ENCODE peak calls at places on chromosomes 11 and 22, in five cellular contexts. F is hypothalamus, P is right lobe of liver, L is activated T-cell treated with anti-CD3 and anti-CD28 coated beads for 48 hours, R is adipocyte. X is an unnamed sample.
A peak's percentile ranks its signal among the peaks of the same experiment; 100 is the strongest.

GRCh38 chr11:35247428-35247827 is 108.5 kb downstream of the CD44 start:
- DNase-seq in L (no peak), R (no peak), F (no peak), P (no peak), X (no peak)

GRCh38 chr11:110297082-110297725 is 790 bp upstream of the RDX start:
- DNase-seq in P (no peak), R (peak; percentile 20), F (no peak), L (no peak), X (no peak)

GRCh38 chr11:68212421-68213134 is 518 bp downstream of the KMT5B start:
- DNase-seq in R (peak; percentile 93), L (peak; percentile 52), F (peak; percentile 64), P (peak; percentile 79), X (peak; percentile 84)

GRCh38 chr11:33802414-33802950 is 28.2 kb upstream of the FBXO3 start:
- DNase-seq in R (peak; percentile 79), F (no peak), P (peak; percentile 39), L (peak; percentile 22), X (peak; percentile 71)

GRCh38 chr11:19691815-19692214 is 20.8 kb upstream of the NAV2 start:
- DNase-seq in P (no peak), F (no peak), L (no peak), R (no peak), X (no peak)

GRCh38 chr11:108870373-108871020 is 205.6 kb downstream of the DDX10 start:
- DNase-seq in R (peak; percentile 76), P (no peak), L (no peak), F (no peak), X (peak; percentile 66)

GRCh38 chr11:95076416-95076815 is 9.7 kb downstream of the SRSF8 start:
- DNase-seq in P (no peak), R (peak; percentile 94), F (no peak), L (no peak), X (peak; percentile 86)

GRCh38 chr11:112613051-112613972 is 347.9 kb upstream of the NCAM1 start:
- DNase-seq in F (no peak), P (no peak), R (peak; percentile 5), L (no peak), X (peak; percentile 4)

GRCh38 chr22:47304191-47304831 is 541.9 kb downstream of the TBC1D22A start:
- DNase-seq in P (no peak), F (no peak), L (no peak), R (no peak), X (no peak)

GRCh38 chr22:39361495-39361894 is 11.7 kb downstream of the SYNGR1 start:
- DNase-seq in R (no peak), F (no peak), L (no peak), P (no peak), X (no peak)

GRCh38 chr11:86186420-86186819 is 58.1 kb upstream of the EED start:
- DNase-seq in F (no peak), L (no peak), R (no peak), P (no peak), X (no peak)

GRCh38 chr11:64832467-64833197 is 11.8 kb downstream of the CDC42BPG start:
- DNase-seq in F (no peak), P (no peak), L (no peak), R (no peak), X (no peak)

GRCh38 chr11:64313491-64314145 is 3.7 kb downstream of the TRMT112 start:
- DNase-seq in L (no peak), R (no peak), F (no peak), P (no peak), X (no peak)

GRCh38 chr11:44626645-44627044 is 61.2 kb downstream of the CD82 start:
- DNase-seq in F (no peak), P (no peak), L (no peak), R (no peak), X (no peak)

GRCh38 chr22:47367993-47368945 is 605.8 kb downstream of the TBC1D22A start:
- DNase-seq in L (no peak), P (no peak), F (no peak), R (no peak), X (no peak)

GRCh38 chr11:96054870-96055705 is 131.2 kb upstream of the MTMR2 start:
- DNase-seq in R (peak; percentile 74), P (no peak), F (no peak), L (no peak), X (peak; percentile 62)

GRCh38 chr22:29375436-29376076 is 12.8 kb downstream of the AP1B1 start:
- DNase-seq in R (no peak), F (no peak), P (no peak), L (no peak), X (peak; percentile 17)

GRCh38 chr11:1111545-1112212 is 37.0 kb downstream of the MUC2 start:
- DNase-seq in F (no peak), P (peak; percentile 13), L (no peak), R (no peak), X (no peak)

GRCh38 chr11:94151903-94152677 is 23.4 kb downstream of the PANX1 start:
- DNase-seq in P (peak; percentile 52), L (no peak), R (peak; percentile 80), F (no peak), X (peak; percentile 90)

GRCh38 chr22:30074147-30074546 is 6.1 kb upstream of the HORMAD2 start:
- DNase-seq in F (no peak), L (no peak), R (no peak), P (no peak), X (no peak)

GRCh38 chr11:34364102-34364501 is 6.3 kb upstream of the ABTB2 start:
- DNase-seq in P (no peak), L (no peak), F (no peak), R (no peak), X (no peak)

GRCh38 chr22:45586651-45587405 is 84.1 kb downstream of the FBLN1 start:
- DNase-seq in F (no peak), R (no peak), L (no peak), P (no peak), X (no peak)

GRCh38 chr11:79049627-79050238 is 391.1 kb downstream of the TENM4 start:
- DNase-seq in R (no peak), P (peak; percentile 69), L (no peak), F (no peak), X (no peak)

GRCh38 chr11:2867722-2868548 is 17.6 kb downstream of the CDKN1C start:
- DNase-seq in P (no peak), F (no peak), R (no peak), L (no peak), X (no peak)

GRCh38 chr11:116927163-116927772 is 89.8 kb upstream of the APOA1 start:
- DNase-seq in R (peak; percentile 5), F (no peak), L (peak; percentile 18), P (no peak), X (no peak)

GRCh38 chr22:27761652-27762051 is 39.9 kb downstream of the MN1 start:
- DNase-seq in F (no peak), P (no peak), R (no peak), L (no peak), X (no peak)

GRCh38 chr22:22872722-22873708 is 14.6 kb upstream of the IGLL5 start:
- DNase-seq in R (no peak), F (no peak), P (no peak), L (no peak), X (no peak)

GRCh38 chr11:11608783-11609232 is 13.0 kb downstream of the GALNT18 start:
- DNase-seq in F (no peak), L (no peak), R (peak; percentile 17), P (no peak), X (peak; percentile 6)

GRCh38 chr11:1751999-1752906 is 1.9 kb upstream of the IFITM10 start:
- DNase-seq in L (no peak), F (no peak), P (peak; percentile 42), R (no peak), X (no peak)

GRCh38 chr11:26134481-26135355 is 197.2 kb upstream of the ANO3 start:
- DNase-seq in R (no peak), L (no peak), F (no peak), P (no peak), X (peak; percentile 29)

GRCh38 chr22:42976131-42976530 is 38.8 kb downstream of the PACSIN2 start:
- DNase-seq in R (no peak), L (no peak), P (no peak), F (no peak), X (no peak)

GRCh38 chr11:109511598-109511997 is 89.6 kb downstream of the C11orf87 start:
- DNase-seq in L (no peak), P (no peak), F (no peak), R (no peak), X (no peak)

GRCh38 chr11:118379497-118379896 is 20.1 kb downstream of the UBE4A start:
- DNase-seq in F (no peak), P (no peak), L (no peak), R (no peak), X (no peak)

GRCh38 chr11:86115542-86116385 is 46.9 kb upstream of the PICALM start:
- DNase-seq in P (no peak), F (no peak), L (no peak), R (no peak), X (no peak)